ENCODE peak calls at places on chromosomes 11 and 22, in eight cellular contexts. Y, Z, W, X, O, P, K and R are unnamed samples.

GRCh38 chr22:29587938-29588699 is 7.2 kb upstream of the NIPSNAP1 start:
- DNase-seq in X (no peak), Z (peak; percentile 52), P (peak; percentile 93), O (peak; percentile 75), W (no peak), Y (no peak), K (no peak), R (no peak)

GRCh38 chr22:43225609-43226008 is 38.7 kb upstream of the TTLL12 start:
- DNase-seq in Z (no peak), Y (no peak), K (no peak), W (no peak), X (no peak), O (no peak), P (no peak), R (no peak)

GRCh38 chr11:131810511-131810910 is 440.1 kb downstream of the NTM start:
- DNase-seq in O (no peak), K (no peak), X (no peak), Y (no peak), W (no peak), Z (no peak), P (no peak), R (no peak)

GRCh38 chr11:117232911-117233409 is 489 bp downstream of the RNF214 start:
- DNase-seq in Z (peak; percentile 26), W (no peak), X (peak; percentile 44), Y (peak; percentile 38), K (peak; percentile 61), O (no peak), P (no peak), R (peak; percentile 40)

GRCh38 chr11:44326615-44327475 is 16.9 kb upstream of the ALX4 start:
- DNase-seq in P (peak; percentile 18), Z (no peak), W (no peak), K (no peak), O (no peak), X (no peak), Y (no peak), R (no peak)

GRCh38 chr22:47802446-47802845 is 1040.0 kb downstream of the TBC1D22A start:
- DNase-seq in K (no peak), P (no peak), Z (no peak), W (no peak), X (no peak), Y (no peak), O (no peak), R (no peak)

GRCh38 chr11:66328036-66328306 is 8.3 kb downstream of the RIN1 start:
- DNase-seq in Z (no peak), Y (no peak), P (peak; percentile 53), W (no peak), X (no peak), O (peak; percentile 57), K (no peak), R (no peak)

GRCh38 chr22:47294222-47294532 is 531.7 kb downstream of the TBC1D22A start:
- DNase-seq in K (peak; percentile 38), P (no peak), Y (no peak), O (peak; percentile 32), W (no peak), Z (no peak), X (no peak), R (no peak)

GRCh38 chr22:50257451-50258360 is 3.8 kb downstream of the MAPK12 start:
- DNase-seq in W (no peak), Z (no peak), X (no peak), Y (no peak), O (no peak), K (no peak), P (no peak), R (no peak)

GRCh38 chr11:121426476-121427454 is 25.3 kb upstream of the SORL1 start:
- DNase-seq in K (peak; percentile 75), P (no peak), Y (peak; percentile 71), Z (no peak), W (peak; percentile 37), X (peak; percentile 82), O (no peak), R (peak; percentile 60)

GRCh38 chr22:38032681-38033521 is 24.3 kb upstream of the PICK1 start:
- DNase-seq in X (no peak), O (peak; percentile 57), P (peak; percentile 53), K (no peak), W (peak; percentile 60), Y (no peak), Z (no peak), R (no peak)

GRCh38 chr11:76769071-76769560 is 14.0 kb upstream of the TSKU start:
- DNase-seq in P (no peak), Z (no peak), K (peak; percentile 57), W (no peak), O (no peak), Y (no peak), X (no peak), R (no peak)

DNA sequence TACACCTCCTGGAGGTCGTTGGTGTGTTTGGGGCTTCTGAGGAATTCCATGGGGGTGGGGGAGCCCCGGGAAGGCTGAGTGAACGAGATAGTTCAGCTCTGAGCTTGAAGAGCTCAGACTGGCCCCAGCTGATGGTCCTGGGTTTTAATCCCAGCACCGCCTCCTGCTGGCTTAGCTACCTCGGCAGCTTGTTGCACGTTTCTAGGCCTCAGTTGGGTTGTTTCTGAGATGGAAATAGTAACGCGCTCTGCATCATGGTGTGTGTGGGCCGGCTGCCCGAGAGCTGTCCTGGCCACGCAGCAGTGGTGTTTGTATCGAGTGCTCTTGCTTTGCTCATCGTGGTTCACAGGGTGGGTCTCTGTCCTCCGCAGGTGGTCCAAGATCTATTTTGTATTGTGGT is 37.4 kb downstream of the TPCN2 start:
- DNase-seq in Z (no peak), Y (peak; percentile 35), W (peak; percentile 63), P (no peak), X (no peak), K (no peak), O (no peak), R (no peak)
- TF ChIP-seq CTCF in Z (no peak), Y (no peak), W (peak; percentile 41), P (no peak), X (peak; percentile 14), K (no peak), O (peak; percentile 53), R (no peak)

DNA sequence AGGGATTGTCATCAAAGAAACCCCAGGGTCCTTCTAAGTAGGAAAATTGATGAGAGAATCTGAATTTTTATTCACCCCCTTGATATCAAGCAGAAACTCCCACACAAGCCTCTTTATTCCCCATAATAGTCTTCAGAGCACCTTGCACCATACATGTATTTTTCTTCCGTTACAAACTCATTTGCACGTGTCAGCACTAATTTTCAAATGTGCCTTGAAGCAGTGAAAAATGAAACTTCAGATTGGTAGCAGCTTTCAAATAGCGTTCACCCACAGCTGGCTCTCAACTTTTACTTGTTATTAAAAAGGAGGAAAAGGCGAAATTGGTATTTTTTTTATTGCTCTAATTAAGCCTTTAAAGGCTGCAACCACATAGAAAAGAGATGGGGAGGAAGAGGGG is 343.0 kb upstream of the TENM4 start:
- DNase-seq in K (no peak), P (no peak), W (no peak), Y (no peak), Z (no peak), X (no peak), O (no peak), R (no peak)
- TF ChIP-seq CTCF in K (no peak), P (no peak), W (no peak), Y (no peak), Z (no peak), X (no peak), O (no peak), R (no peak)

GRCh38 chr11:18111005-18111404 is 5.1 kb upstream of the SAAL1 start:
- DNase-seq in O (no peak), P (peak; percentile 32), W (no peak), Y (no peak), Z (no peak), X (no peak), K (no peak), R (no peak)

GRCh38 chr11:18115360-18116127 is 9.7 kb upstream of the SAAL1 start:
- DNase-seq in Y (peak; percentile 83), K (no peak), X (peak; percentile 9), Z (peak; percentile 79), P (peak; percentile 72), W (peak; percentile 31), O (peak; percentile 47), R (peak; percentile 70)
- TF ChIP-seq CTCF in Y (peak; percentile 87), K (peak; percentile 70), X (peak; percentile 84), Z (peak; percentile 85), P (peak; percentile 92), W (peak; percentile 65), O (peak; percentile 93), R (peak; percentile 89)

DNA sequence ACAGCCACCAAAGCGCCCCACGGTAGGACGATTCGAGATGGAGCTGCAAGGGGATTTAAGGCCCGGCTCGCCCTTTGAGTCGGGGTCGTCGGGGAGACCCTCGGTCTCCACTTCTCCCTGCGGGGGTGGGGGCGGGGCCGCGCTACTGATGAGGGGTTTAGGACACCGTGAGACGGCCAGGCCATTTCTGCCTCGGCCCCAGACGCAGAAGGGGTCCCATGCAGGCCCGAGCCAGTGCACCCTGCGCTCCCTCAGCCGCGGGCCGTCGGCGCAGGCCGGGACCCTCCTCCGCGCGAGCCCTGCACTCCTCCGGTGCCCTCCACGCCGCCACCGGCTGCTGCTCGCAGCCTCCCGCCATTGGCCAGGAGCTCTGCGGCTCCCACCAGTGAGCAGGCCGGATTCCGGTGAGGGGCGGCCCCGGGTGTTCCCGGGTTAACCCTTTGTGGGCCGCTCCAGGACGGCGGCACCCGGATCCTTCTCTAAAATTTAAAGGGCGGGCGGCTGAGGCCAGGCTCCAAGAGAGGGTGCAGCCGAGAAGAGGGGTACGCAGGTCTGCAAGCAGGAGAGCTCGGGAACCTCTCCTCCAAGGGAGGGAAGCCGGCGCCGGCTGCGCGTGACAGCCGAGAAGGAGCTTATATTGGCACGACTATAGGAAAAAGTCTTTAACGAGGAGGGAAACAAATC is 18.0 kb downstream of the CREB3L1 start:
- DNase-seq in K (peak; percentile 73), Y (peak; percentile 90), O (peak; percentile 73), P (peak; percentile 76), W (peak; percentile 80), Z (peak; percentile 86), X (peak; percentile 50), R (peak; percentile 81)
- TF ChIP-seq CTCF in K (no peak), Y (no peak), O (no peak), P (no peak), W (no peak), Z (no peak), X (no peak), R (no peak)

GRCh38 chr11:104547996-104548661 is 350.1 kb downstream of the CASP12 start:
- DNase-seq in Z (no peak), O (no peak), X (no peak), K (no peak), P (peak; percentile 84), W (no peak), Y (peak; percentile 22), R (no peak)
- TF ChIP-seq CTCF in Z (no peak), O (no peak), X (no peak), K (no peak), P (no peak), W (no peak), Y (peak; percentile 19), R (peak; percentile 13)

GRCh38 chr22:36860017-36860416 is 789 bp upstream of the NCF4 start:
- DNase-seq in Z (peak; percentile 36), O (peak; percentile 6), W (no peak), Y (no peak), X (no peak), K (no peak), P (peak; percentile 88), R (no peak)
- TF ChIP-seq CTCF in Z (no peak), O (peak; percentile 28), W (no peak), Y (no peak), X (peak; percentile 20), K (no peak), P (peak; percentile 56), R (no peak)

GRCh38 chr22:22955866-22956535 is 68.4 kb downstream of the IGLL5 start:
- DNase-seq in Z (peak; percentile 54), K (peak; percentile 58), O (peak; percentile 57), Y (peak; percentile 72), X (no peak), W (peak; percentile 52), P (peak; percentile 75), R (peak; percentile 65)
- TF ChIP-seq CTCF in Z (peak; percentile 81), K (peak; percentile 77), O (peak; percentile 89), Y (peak; percentile 57), X (peak; percentile 79), W (peak; percentile 60), P (peak; percentile 87), R (peak; percentile 71)